ENCODE peak calls at places on chromosomes 13 and 19, in six cellular contexts. One of them, this sample, is unnamed.

GRCh38 chr13:36344173-36344572 is 2.0 kb downstream of the SPART start:
- DNase-seq in HL-60: peak
- DNase-seq in stimulated activated CD8-positive, alpha-beta memory T cell treated with anti-CD3 and anti-CD28 coated beads, Interleukin-4, amount 100 ng/mL, for 1 hour: no peak
- DNase-seq in lung: no peak
- DNase-seq in NCI-H1930: no peak
- DNase-seq in COR-L47: no peak
- DNase-seq in this sample: no peak

GRCh38 chr19:18346091-18346490 is 5.7 kb downstream of the PGPEP1 start:
- DNase-seq in HL-60: no peak
- DNase-seq in stimulated activated CD8-positive, alpha-beta memory T cell treated with anti-CD3 and anti-CD28 coated beads, Interleukin-4, amount 100 ng/mL, for 1 hour: no peak
- DNase-seq in lung: no peak
- DNase-seq in NCI-H1930: no peak
- DNase-seq in COR-L47: peak
- DNase-seq in this sample: no peak

GRCh38 chr19:518292-519231 is 11.3 kb downstream of the TPGS1 start:
- DNase-seq in HL-60: no peak
- DNase-seq in stimulated activated CD8-positive, alpha-beta memory T cell treated with anti-CD3 and anti-CD28 coated beads, Interleukin-4, amount 100 ng/mL, for 1 hour: peak
- DNase-seq in lung: no peak
- DNase-seq in NCI-H1930: no peak
- DNase-seq in COR-L47: no peak
- DNase-seq in this sample: no peak

GRCh38 chr19:6680141-6680540 is 10.2 kb upstream of the TNFSF14 start:
- DNase-seq in HL-60: no peak
- DNase-seq in stimulated activated CD8-positive, alpha-beta memory T cell treated with anti-CD3 and anti-CD28 coated beads, Interleukin-4, amount 100 ng/mL, for 1 hour: no peak
- DNase-seq in lung: no peak
- DNase-seq in NCI-H1930: no peak
- DNase-seq in COR-L47: no peak
- DNase-seq in this sample: no peak

GRCh38 chr13:114059428-114059827 is 73.0 kb downstream of the RASA3 start:
- DNase-seq in HL-60: no peak
- DNase-seq in stimulated activated CD8-positive, alpha-beta memory T cell treated with anti-CD3 and anti-CD28 coated beads, Interleukin-4, amount 100 ng/mL, for 1 hour: no peak
- DNase-seq in lung: no peak
- DNase-seq in NCI-H1930: no peak
- DNase-seq in COR-L47: no peak
- DNase-seq in this sample: no peak

GRCh38 chr13:37914781-37915391 is 45.3 kb upstream of the TRPC4 start:
- DNase-seq in HL-60: no peak
- DNase-seq in stimulated activated CD8-positive, alpha-beta memory T cell treated with anti-CD3 and anti-CD28 coated beads, Interleukin-4, amount 100 ng/mL, for 1 hour: no peak
- DNase-seq in lung: no peak
- DNase-seq in NCI-H1930: no peak
- DNase-seq in COR-L47: no peak
- DNase-seq in this sample: no peak

GRCh38 chr13:30806784-30807183 is 71.4 kb downstream of the ALOX5AP start:
- DNase-seq in HL-60: no peak
- DNase-seq in stimulated activated CD8-positive, alpha-beta memory T cell treated with anti-CD3 and anti-CD28 coated beads, Interleukin-4, amount 100 ng/mL, for 1 hour: no peak
- DNase-seq in lung: no peak
- DNase-seq in NCI-H1930: no peak
- DNase-seq in COR-L47: no peak
- DNase-seq in this sample: no peak

GRCh38 chr19:14127929-14128509 is 8.4 kb downstream of the ASF1B start:
- DNase-seq in HL-60: peak
- DNase-seq in stimulated activated CD8-positive, alpha-beta memory T cell treated with anti-CD3 and anti-CD28 coated beads, Interleukin-4, amount 100 ng/mL, for 1 hour: no peak
- DNase-seq in lung: no peak
- DNase-seq in NCI-H1930: no peak
- DNase-seq in COR-L47: no peak
- DNase-seq in this sample: no peak

GRCh38 chr19:9498183-9498902 is at the start of gene ZNF560:
- DNase-seq in HL-60: no peak
- DNase-seq in stimulated activated CD8-positive, alpha-beta memory T cell treated with anti-CD3 and anti-CD28 coated beads, Interleukin-4, amount 100 ng/mL, for 1 hour: no peak
- DNase-seq in lung: no peak
- DNase-seq in NCI-H1930: peak
- DNase-seq in COR-L47: no peak
- DNase-seq in this sample: no peak

GRCh38 chr13:40236566-40237168 is 429.8 kb downstream of the FOXO1 start:
- DNase-seq in HL-60: no peak
- DNase-seq in stimulated activated CD8-positive, alpha-beta memory T cell treated with anti-CD3 and anti-CD28 coated beads, Interleukin-4, amount 100 ng/mL, for 1 hour: no peak
- DNase-seq in lung: no peak
- DNase-seq in NCI-H1930: no peak
- DNase-seq in COR-L47: no peak
- DNase-seq in this sample: no peak

GRCh38 chr19:2338055-2338615 is 9.7 kb downstream of the SPPL2B start:
- DNase-seq in HL-60: no peak
- DNase-seq in stimulated activated CD8-positive, alpha-beta memory T cell treated with anti-CD3 and anti-CD28 coated beads, Interleukin-4, amount 100 ng/mL, for 1 hour: no peak
- DNase-seq in lung: no peak
- DNase-seq in NCI-H1930: no peak
- DNase-seq in COR-L47: no peak
- DNase-seq in this sample: no peak

GRCh38 chr13:44211286-44211685 is 162.3 kb upstream of the SERP2 start:
- DNase-seq in HL-60: no peak
- DNase-seq in stimulated activated CD8-positive, alpha-beta memory T cell treated with anti-CD3 and anti-CD28 coated beads, Interleukin-4, amount 100 ng/mL, for 1 hour: no peak
- DNase-seq in lung: no peak
- DNase-seq in NCI-H1930: peak
- DNase-seq in COR-L47: no peak
- DNase-seq in this sample: no peak

GRCh38 chr13:112990783-112991182 is 21.8 kb downstream of the MCF2L start:
- DNase-seq in HL-60: no peak
- DNase-seq in stimulated activated CD8-positive, alpha-beta memory T cell treated with anti-CD3 and anti-CD28 coated beads, Interleukin-4, amount 100 ng/mL, for 1 hour: no peak
- DNase-seq in lung: peak
- DNase-seq in NCI-H1930: peak
- DNase-seq in COR-L47: peak
- DNase-seq in this sample: no peak

GRCh38 chr13:85985791-85986190 is 186.6 kb upstream of the SLITRK6 start:
- DNase-seq in HL-60: no peak
- DNase-seq in stimulated activated CD8-positive, alpha-beta memory T cell treated with anti-CD3 and anti-CD28 coated beads, Interleukin-4, amount 100 ng/mL, for 1 hour: no peak
- DNase-seq in lung: no peak
- DNase-seq in NCI-H1930: no peak
- DNase-seq in COR-L47: no peak
- DNase-seq in this sample: no peak

GRCh38 chr13:110521946-110522345 is 39.6 kb downstream of the RAB20 start:
- DNase-seq in HL-60: peak
- DNase-seq in stimulated activated CD8-positive, alpha-beta memory T cell treated with anti-CD3 and anti-CD28 coated beads, Interleukin-4, amount 100 ng/mL, for 1 hour: no peak
- DNase-seq in lung: peak
- DNase-seq in NCI-H1930: no peak
- DNase-seq in COR-L47: no peak
- DNase-seq in this sample: no peak

GRCh38 chr13:102825921-102826706 is 19.7 kb upstream of the ERCC5 start:
- DNase-seq in HL-60: no peak
- DNase-seq in stimulated activated CD8-positive, alpha-beta memory T cell treated with anti-CD3 and anti-CD28 coated beads, Interleukin-4, amount 100 ng/mL, for 1 hour: no peak
- DNase-seq in lung: no peak
- DNase-seq in NCI-H1930: no peak
- DNase-seq in COR-L47: no peak
- DNase-seq in this sample: no peak

GRCh38 chr13:105441406-105441805 is 1094.1 kb downstream of the EFNB2 start:
- DNase-seq in HL-60: no peak
- DNase-seq in stimulated activated CD8-positive, alpha-beta memory T cell treated with anti-CD3 and anti-CD28 coated beads, Interleukin-4, amount 100 ng/mL, for 1 hour: no peak
- DNase-seq in lung: no peak
- DNase-seq in NCI-H1930: no peak
- DNase-seq in COR-L47: no peak
- DNase-seq in this sample: no peak

GRCh38 chr19:49560358-49560900 is 19.9 kb downstream of the NOSIP start:
- DNase-seq in HL-60: peak
- DNase-seq in stimulated activated CD8-positive, alpha-beta memory T cell treated with anti-CD3 and anti-CD28 coated beads, Interleukin-4, amount 100 ng/mL, for 1 hour: no peak
- DNase-seq in lung: no peak
- DNase-seq in NCI-H1930: no peak
- DNase-seq in COR-L47: no peak
- DNase-seq in this sample: no peak

GRCh38 chr13:21360463-21360862 is 98.6 kb downstream of the ZDHHC20 start:
- DNase-seq in HL-60: no peak
- DNase-seq in stimulated activated CD8-positive, alpha-beta memory T cell treated with anti-CD3 and anti-CD28 coated beads, Interleukin-4, amount 100 ng/mL, for 1 hour: no peak
- DNase-seq in lung: no peak
- DNase-seq in NCI-H1930: no peak
- DNase-seq in COR-L47: no peak
- DNase-seq in this sample: no peak

GRCh38 chr13:113655358-113656014 is 2.5 kb downstream of the ATP4B start:
- DNase-seq in HL-60: no peak
- DNase-seq in stimulated activated CD8-positive, alpha-beta memory T cell treated with anti-CD3 and anti-CD28 coated beads, Interleukin-4, amount 100 ng/mL, for 1 hour: no peak
- DNase-seq in lung: no peak
- DNase-seq in NCI-H1930: no peak
- DNase-seq in COR-L47: no peak
- DNase-seq in this sample: no peak

GRCh38 chr13:25249001-25249543 is 38.2 kb downstream of the MTMR6 start:
- DNase-seq in HL-60: peak
- DNase-seq in stimulated activated CD8-positive, alpha-beta memory T cell treated with anti-CD3 and anti-CD28 coated beads, Interleukin-4, amount 100 ng/mL, for 1 hour: no peak
- DNase-seq in lung: no peak
- DNase-seq in NCI-H1930: no peak
- DNase-seq in COR-L47: peak
- DNase-seq in this sample: no peak

GRCh38 chr13:44908266-44908665 is 81.0 kb downstream of the NUFIP1 start:
- DNase-seq in HL-60: no peak
- DNase-seq in stimulated activated CD8-positive, alpha-beta memory T cell treated with anti-CD3 and anti-CD28 coated beads, Interleukin-4, amount 100 ng/mL, for 1 hour: no peak
- DNase-seq in lung: no peak
- DNase-seq in NCI-H1930: no peak
- DNase-seq in COR-L47: no peak
- DNase-seq in this sample: no peak

GRCh38 chr13:23796546-23796945 is 92.7 kb downstream of the MIPEP start:
- DNase-seq in HL-60: no peak
- DNase-seq in stimulated activated CD8-positive, alpha-beta memory T cell treated with anti-CD3 and anti-CD28 coated beads, Interleukin-4, amount 100 ng/mL, for 1 hour: no peak
- DNase-seq in lung: no peak
- DNase-seq in NCI-H1930: no peak
- DNase-seq in COR-L47: no peak
- DNase-seq in this sample: no peak

GRCh38 chr19:14363203-14364097 is 17.8 kb upstream of the ADGRE5 start:
- DNase-seq in HL-60: peak
- DNase-seq in stimulated activated CD8-positive, alpha-beta memory T cell treated with anti-CD3 and anti-CD28 coated beads, Interleukin-4, amount 100 ng/mL, for 1 hour: no peak
- DNase-seq in lung: peak
- DNase-seq in NCI-H1930: no peak
- DNase-seq in COR-L47: no peak
- DNase-seq in this sample: no peak

GRCh38 chr19:10852098-10852800 is 4.0 kb downstream of the C19orf38 start:
- DNase-seq in HL-60: no peak
- DNase-seq in stimulated activated CD8-positive, alpha-beta memory T cell treated with anti-CD3 and anti-CD28 coated beads, Interleukin-4, amount 100 ng/mL, for 1 hour: no peak
- DNase-seq in lung: no peak
- DNase-seq in NCI-H1930: no peak
- DNase-seq in COR-L47: no peak
- DNase-seq in this sample: no peak